ENCODE peak calls at places on chromosomes 16 and 17, in five cellular contexts. R is heart left ventricle, A is IMR-90, U is left lung, F is mammary epithelial cell. J is an unnamed sample. For H3K4me1, the result is how much of the 10 kb centered on the place peaks cover.

GRCh38 chr17:73770115-73770848 is 126.0 kb upstream of the SDK2 start:
- DNase-seq in U (no peak), R (peak), F (peak), A (peak), J (peak)

GRCh38 chr16:49930841-49931240 is 74.9 kb upstream of the ZNF423 start:
- DNase-seq in U (no peak), A (no peak), R (no peak), F (no peak), J (no peak)

GRCh38 chr17:45355087-45355486 is 38.3 kb upstream of the MAP3K14 start:
- DNase-seq in R (no peak), F (no peak), A (no peak), U (no peak), J (no peak)

GRCh38 chr17:42329025-42329976 is 41.0 kb downstream of the STAT5A start:
- DNase-seq in F (peak), R (no peak), A (peak), U (no peak), J (no peak)

GRCh38 chr16:9077001-9077809 is 14.2 kb upstream of the HAPSTR1 start:
- DNase-seq in R (no peak), F (peak), U (no peak), A (peak), J (no peak)

GRCh38 chr16:65249768-65250167 is 127.9 kb upstream of the CDH11 start:
- DNase-seq in R (peak), F (no peak), U (no peak), A (no peak), J (peak)

GRCh38 chr16:85136705-85137322 is 24.5 kb upstream of the CIBAR2 start:
- DNase-seq in U (no peak), F (no peak), A (no peak), R (no peak), J (peak)

GRCh38 chr17:72691017-72691416 is 401.5 kb downstream of the SLC39A11 start:
- DNase-seq in A (peak), F (no peak), U (no peak), R (no peak), J (no peak)

GRCh38 chr16:85648782-85649181 is 35.7 kb downstream of the GSE1 start:
- DNase-seq in U (no peak), A (peak), F (no peak), R (no peak), J (no peak)

GRCh38 chr16:48250520-48251278 is 3.4 kb upstream of the ABCC11 start:
- DNase-seq in A (no peak), F (no peak), R (no peak), U (no peak), J (no peak)

GRCh38 chr17:19311421-19312215 is 50.9 kb downstream of the B9D1 start:
- DNase-seq in A (peak), R (no peak), F (no peak), U (no peak), J (no peak)

GRCh38 chr16:52076332-52077115 is 470.4 kb downstream of the TOX3 start:
- DNase-seq in U (peak), A (no peak), R (no peak), F (no peak), J (no peak)

GRCh38 chr16:57531635-57532220 is 4.6 kb downstream of the CCDC102A start:
- DNase-seq in R (no peak), F (no peak), U (no peak), A (no peak), J (no peak)

GRCh38 chr17:50779747-50780363 is 12.5 kb upstream of the ANKRD40CL start:
- DNase-seq in U (no peak), F (no peak), A (no peak), R (no peak), J (no peak)

GRCh38 chr17:57588086-57588485 is 157.0 kb downstream of the CCDC182 start:
- DNase-seq in U (no peak), F (no peak), A (no peak), R (no peak), J (no peak)

GRCh38 chr17:65163990-65164495 is 26.9 kb downstream of the RGS9 start:
- DNase-seq in R (no peak), U (no peak), F (peak), A (peak), J (no peak)

GRCh38 chr16:85192736-85193493 is 80.6 kb upstream of the CIBAR2 start:
- DNase-seq in A (peak), F (no peak), U (peak), R (no peak), J (no peak)

GRCh38 chr17:10521949-10522348 is 3.6 kb upstream of the MYH1 start:
- DNase-seq in A (no peak), U (no peak), R (no peak), F (no peak), J (no peak)

GRCh38 chr16:56625140-56625942 is at the start of gene MT1E:
- DNase-seq in A (peak), R (peak), F (peak), U (peak), J (peak)

GRCh38 chr17:49038544-49038943 is 41.4 kb downstream of the IGF2BP1 start:
- DNase-seq in A (no peak), R (no peak), F (no peak), U (no peak), J (no peak)

GRCh38 chr16:3577302-3577752 is at the start of gene NLRC3:
- DNase-seq in A (no peak), R (no peak), U (peak), F (no peak), J (no peak)

GRCh38 chr17:39473310-39473709 is 12.0 kb downstream of the CDK12 start:
- DNase-seq in F (no peak), A (no peak), U (no peak), R (no peak), J (no peak)

GRCh38 chr17:69908599-69909368 is 166.2 kb upstream of the KCNJ16 start:
- DNase-seq in A (no peak), R (no peak), F (no peak), U (no peak), J (no peak)

GRCh38 chr17:28402224-28402630 is 3.8 kb downstream of the SLC46A1 start:
- DNase-seq in F (peak), U (no peak), A (no peak), R (no peak), J (no peak)

GRCh38 chr16:5615868-5616642 is 518.5 kb upstream of the EEF2KMT start:
- DNase-seq in A (no peak), U (peak), F (no peak), R (peak), J (peak)

GRCh38 chr16:53518550-53519416 is 15.8 kb upstream of the AKTIP start:
- DNase-seq in A (peak), F (no peak), R (no peak), U (no peak), J (peak)

GRCh38 chr16:24255446-24256352 is at the start of gene CACNG3:
- DNase-seq in A (peak), U (peak), F (peak), R (no peak), J (no peak)

GRCh38 chr17:3887811-3888210 is 5.0 kb downstream of the CAMKK1 start:
- DNase-seq in F (no peak), A (no peak), U (no peak), R (no peak), J (no peak)

GRCh38 chr17:3888343-3889171 is 4.3 kb downstream of the CAMKK1 start:
- DNase-seq in U (no peak), R (peak), F (peak), A (peak), J (peak)

GRCh38 chr17:3885970-3886369 is 6.9 kb downstream of the CAMKK1 start:
- DNase-seq in R (no peak), A (peak), F (no peak), U (no peak), J (no peak)

GRCh38 chr17:3886776-3887175 is 6.1 kb downstream of the CAMKK1 start:
- DNase-seq in F (no peak), U (no peak), A (no peak), R (no peak), J (no peak)

DNA sequence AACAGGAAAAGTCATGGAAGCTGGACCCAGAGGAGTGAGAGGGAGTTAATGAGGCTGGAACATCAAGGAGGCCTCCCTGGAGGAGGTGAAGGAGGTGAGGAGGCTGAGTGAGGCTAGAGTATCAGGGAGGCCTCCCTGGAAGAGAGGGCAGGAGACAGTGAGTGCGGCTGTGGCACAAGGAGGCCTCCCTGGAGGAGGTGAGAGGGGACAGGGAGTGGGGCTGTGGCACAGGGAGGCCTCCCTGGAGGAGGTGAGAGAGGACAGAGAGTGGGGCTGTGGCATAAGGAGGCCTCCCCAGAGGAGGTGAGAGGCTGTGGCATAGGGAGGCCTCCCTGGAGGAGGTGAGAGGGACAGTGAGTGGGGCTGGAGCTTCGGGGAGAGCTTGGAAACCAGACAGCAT is 5.5 kb downstream of the CAMKK1 start:
- DNase-seq in R (no peak), A (no peak), F (no peak), U (no peak), J (no peak)
- H3K4me1 ChIP-seq in R (half or more), A (under half), F (under half), U (half or more), J (half or more)

DNA sequence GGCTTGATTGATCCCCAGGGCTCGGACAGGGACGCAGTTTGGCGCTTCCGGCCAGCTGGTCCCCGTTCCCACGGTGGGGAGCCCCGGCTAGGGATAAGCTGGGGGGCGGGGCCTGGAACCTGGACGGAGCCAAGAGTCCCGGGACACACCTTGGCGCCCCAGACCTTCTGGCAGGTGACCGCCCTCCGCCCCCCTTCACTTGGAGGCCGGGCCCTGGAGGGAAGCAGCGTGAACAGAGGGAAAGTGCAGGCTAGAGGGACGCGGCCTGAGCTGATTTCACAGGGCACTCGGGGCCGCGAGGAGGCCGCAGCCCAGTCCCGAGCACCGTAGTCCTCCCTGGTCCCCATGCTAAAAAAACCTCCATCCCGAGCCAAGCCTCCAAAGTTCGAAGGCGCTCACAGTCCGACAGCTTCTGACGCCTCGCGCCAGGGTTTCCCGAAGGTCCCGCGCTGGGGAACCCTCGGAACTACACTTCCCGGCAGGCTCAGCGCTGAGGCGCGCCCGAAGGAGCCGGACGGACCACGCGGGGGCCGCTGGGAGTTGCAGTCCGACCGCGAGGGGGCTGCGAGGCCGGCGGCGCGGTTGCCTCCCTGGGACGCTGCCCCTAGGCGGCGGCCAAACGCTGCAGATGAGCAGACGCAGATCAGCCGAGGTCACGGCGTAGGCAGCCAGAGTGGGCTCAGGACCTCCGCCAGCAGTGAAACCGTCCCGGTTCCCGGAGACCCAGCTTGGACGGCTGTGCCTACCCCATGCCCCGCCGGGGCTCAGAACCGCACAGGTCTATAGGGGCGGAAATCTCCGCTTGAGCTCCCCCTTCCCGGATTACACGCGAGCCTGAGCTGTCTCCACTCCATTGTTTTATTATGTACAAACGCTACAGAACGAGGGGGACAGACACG is at the start of gene TBX6:
- DNase-seq in F (peak), U (peak), A (peak), R (peak), J (peak)
- H3K4me1 ChIP-seq in F (half or more), U (half or more), A (under half), R (under half), J (under half)

GRCh38 chr17:1374426-1375177 is 25.4 kb downstream of the YWHAE start:
- DNase-seq in R (no peak), U (no peak), F (no peak), A (no peak), J (no peak)
- H3K4me1 ChIP-seq in R (half or more), U (half or more), F (under half), A (under half), J (half or more)

GRCh38 chr17:47711366-47712099 is 17.6 kb downstream of the TBKBP1 start:
- DNase-seq in A (no peak), F (no peak), U (no peak), R (no peak), J (no peak)
- H3K4me1 ChIP-seq in A (under half), F (under half), U (under half), R (under half), J (under half)

DNA sequence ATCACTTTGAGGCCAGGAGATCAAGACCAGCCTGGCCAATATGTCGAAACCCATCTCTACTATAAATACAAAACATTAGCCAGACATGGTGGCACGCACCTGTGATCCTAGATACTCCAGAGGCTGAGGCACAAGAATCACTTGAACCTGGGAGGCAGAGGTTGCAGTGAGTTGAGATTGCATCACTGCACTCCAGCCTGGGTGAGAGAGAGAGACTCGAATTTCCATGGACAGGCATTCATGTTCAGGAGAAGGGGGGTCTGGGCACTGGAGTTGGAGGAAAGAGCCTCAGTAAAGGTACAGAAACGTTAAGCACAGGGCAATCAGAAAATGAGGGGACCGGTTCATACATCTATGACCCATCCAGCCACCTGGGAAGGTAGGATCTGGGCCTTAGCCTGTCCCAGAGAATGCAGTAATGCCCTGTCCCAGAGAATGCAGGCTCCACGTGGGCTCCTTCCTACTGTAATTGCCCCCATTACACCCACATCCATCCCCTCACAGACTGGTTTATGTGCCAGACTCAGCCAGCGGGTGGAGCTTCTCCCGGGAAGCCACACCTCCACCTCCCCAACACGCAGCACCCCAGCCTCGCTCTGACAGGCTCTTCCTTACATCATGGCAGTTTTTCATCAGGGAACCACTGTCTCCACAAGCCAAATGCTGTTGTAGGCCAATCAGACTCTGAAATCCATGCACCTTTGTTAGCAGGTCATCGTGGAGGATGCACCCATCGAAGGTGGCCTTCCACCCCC is 21.6 kb upstream of the ARL4D start:
- DNase-seq in R (no peak), U (no peak), A (no peak), F (no peak), J (no peak)
- H3K4me1 ChIP-seq in R (under half), U (under half), A (under half), F (under half), J (under half)

DNA sequence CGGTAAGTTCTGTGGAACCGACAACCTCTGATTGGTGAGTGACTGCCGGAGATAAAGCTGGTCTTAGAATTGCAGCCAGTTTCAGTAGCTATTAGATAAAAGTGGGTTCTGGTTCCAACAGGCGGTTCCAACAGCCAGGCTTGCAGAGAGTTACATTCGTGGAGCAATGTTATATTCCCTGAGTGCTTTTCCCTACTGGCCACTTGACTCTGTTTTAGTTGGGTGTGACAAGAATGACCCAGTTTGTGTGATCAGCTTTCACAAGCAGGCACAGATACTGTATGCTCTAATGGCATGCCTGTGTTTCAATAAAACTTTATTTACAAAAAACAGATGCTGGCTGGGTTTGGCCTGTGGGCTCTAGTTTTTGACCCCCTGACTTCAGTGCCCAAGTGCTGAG is 196.6 kb downstream of the SNX29 start:
- DNase-seq in F (no peak), U (no peak), R (no peak), A (no peak), J (no peak)
- H3K4me1 ChIP-seq in F (under half), U (under half), R (under half), A (under half), J (under half)

GRCh38 chr17:81832608-81833159 is 407 bp downstream of the MCRIP1 start:
- DNase-seq in R (peak), A (no peak), F (peak), U (no peak), J (no peak)
- H3K4me1 ChIP-seq in R (under half), A (under half), F (under half), U (under half), J (under half)

GRCh38 chr16:70432304-70432799 is 6.5 kb downstream of the ST3GAL2 start:
- DNase-seq in R (no peak), A (no peak), F (no peak), U (no peak), J (no peak)
- H3K4me1 ChIP-seq in R (half or more), A (half or more), F (under half), U (half or more), J (under half)

GRCh38 chr17:76270770-76271668 is 5.9 kb downstream of the UBALD2 start:
- DNase-seq in U (no peak), A (no peak), F (no peak), R (no peak), J (no peak)
- H3K4me1 ChIP-seq in U (half or more), A (under half), F (under half), R (half or more), J (half or more)

GRCh38 chr16:27325736-27326135 is 12.0 kb downstream of the IL4R start:
- DNase-seq in A (no peak), F (no peak), U (no peak), R (no peak), J (no peak)

GRCh38 chr16:27328937-27329336 is 15.2 kb downstream of the IL4R start:
- DNase-seq in U (no peak), F (no peak), A (no peak), R (no peak), J (no peak)

GRCh38 chr16:27327586-27327915 is 13.8 kb downstream of the IL4R start:
- DNase-seq in F (no peak), R (no peak), U (no peak), A (no peak), J (no peak)

GRCh38 chr16:27326251-27326650 is 12.5 kb downstream of the IL4R start:
- DNase-seq in U (no peak), R (no peak), A (no peak), F (no peak), J (no peak)

GRCh38 chr16:27326738-27327585 is 13.2 kb downstream of the IL4R start:
- DNase-seq in A (peak), R (peak), F (peak), U (peak), J (peak)
- H3K4me1 ChIP-seq in A (under half), R (half or more), F (half or more), U (half or more), J (half or more)